ENCODE peak calls at places on chromosomes 7 and 10, in six cellular contexts. Z, U, T, D, N and G are unnamed samples.

GRCh38 chr10:69839696-69840345 is 38.1 kb downstream of the COL13A1 start:
- DNase-seq in Z (no peak), U (no peak), T (no peak), D (no peak), N (peak), G (no peak)

GRCh38 chr7:26199301-26200112 is 1.0 kb downstream of the HNRNPA2B1 start:
- DNase-seq in Z (peak), U (peak), T (peak), D (peak), N (no peak), G (no peak)

GRCh38 chr10:34985823-34986222 is 104.3 kb downstream of the CUL2 start:
- DNase-seq in Z (no peak), U (no peak), T (peak), D (no peak), N (peak), G (no peak)

GRCh38 chr10:128043259-128044045 is 82.8 kb downstream of the MKI67 start:
- DNase-seq in Z (no peak), U (no peak), T (no peak), D (no peak), N (no peak), G (no peak)

GRCh38 chr7:82745117-82745516 is 301.5 kb upstream of the CACNA2D1 start:
- DNase-seq in Z (no peak), U (no peak), T (peak), D (no peak), N (no peak), G (no peak)

GRCh38 chr7:155221547-155221946 is 76.1 kb upstream of the INSIG1 start:
- DNase-seq in Z (no peak), U (no peak), T (no peak), D (no peak), N (no peak), G (no peak)

GRCh38 chr10:51876979-51877378 is 177.6 kb upstream of the CSTF2T start:
- DNase-seq in Z (no peak), U (no peak), T (no peak), D (no peak), N (no peak), G (no peak)

GRCh38 chr7:130887182-130888016 is 153.4 kb upstream of the KLF14 start:
- DNase-seq in Z (no peak), U (no peak), T (no peak), D (no peak), N (peak), G (peak)

GRCh38 chr10:60646966-60647796 is 131.1 kb upstream of the CDK1 start:
- DNase-seq in Z (peak), U (peak), T (peak), D (no peak), N (peak), G (peak)

GRCh38 chr7:17130281-17131059 is 168.0 kb upstream of the AHR start:
- DNase-seq in Z (no peak), U (no peak), T (peak), D (no peak), N (peak), G (peak)

GRCh38 chr10:30813872-30814471 is 184.4 kb upstream of the LYZL2 start:
- DNase-seq in Z (no peak), U (no peak), T (no peak), D (no peak), N (peak), G (no peak)

GRCh38 chr7:132518102-132518838 is 58.0 kb downstream of the PLXNA4 start:
- DNase-seq in Z (no peak), U (no peak), T (no peak), D (no peak), N (peak), G (peak)

GRCh38 chr10:130805635-130806030 is 505.9 kb downstream of the TCERG1L start:
- DNase-seq in Z (no peak), U (no peak), T (no peak), D (no peak), N (no peak), G (no peak)

GRCh38 chr10:104417629-104418292 is 64.1 kb downstream of the CFAP58 start:
- DNase-seq in Z (no peak), U (no peak), T (no peak), D (no peak), N (no peak), G (no peak)

GRCh38 chr10:90969148-90969547 is 48.3 kb upstream of the ANKRD1 start:
- DNase-seq in Z (no peak), U (no peak), T (no peak), D (no peak), N (peak), G (no peak)

GRCh38 chr7:50956522-50957155 is 173.9 kb upstream of the GRB10 start:
- DNase-seq in Z (no peak), U (no peak), T (no peak), D (no peak), N (no peak), G (no peak)

GRCh38 chr10:51425431-51425830 is 274.0 kb downstream of the CSTF2T start:
- DNase-seq in Z (no peak), U (no peak), T (no peak), D (no peak), N (no peak), G (no peak)

GRCh38 chr10:57696641-57697040 is 571.1 kb downstream of the IPMK start:
- DNase-seq in Z (no peak), U (no peak), T (peak), D (no peak), N (peak), G (peak)

GRCh38 chr10:109966961-109967738 is 40.6 kb upstream of the ADD3 start:
- DNase-seq in Z (no peak), U (no peak), T (peak), D (no peak), N (peak), G (no peak)

GRCh38 chr7:90536449-90536848 is 59.7 kb upstream of the CDK14 start:
- DNase-seq in Z (no peak), U (no peak), T (no peak), D (no peak), N (no peak), G (no peak)

GRCh38 chr7:15685358-15686181 is 913 bp downstream of the MEOX2 start:
- DNase-seq in Z (no peak), U (no peak), T (peak), D (no peak), N (no peak), G (no peak)

GRCh38 chr7:106841896-106842390 is 23.1 kb upstream of the PIK3CG start:
- DNase-seq in Z (no peak), U (no peak), T (no peak), D (no peak), N (no peak), G (no peak)

GRCh38 chr10:30447125-30447799 is 13.3 kb downstream of the MAP3K8 start:
- DNase-seq in Z (no peak), U (no peak), T (no peak), D (no peak), N (peak), G (no peak)

GRCh38 chr10:83957168-83957750 is 182.1 kb upstream of the GHITM start:
- DNase-seq in Z (no peak), U (no peak), T (no peak), D (no peak), N (no peak), G (no peak)

GRCh38 chr7:121081327-121081936 is 92.9 kb downstream of the CPED1 start:
- DNase-seq in Z (no peak), U (no peak), T (no peak), D (no peak), N (peak), G (peak)

GRCh38 chr7:121430558-121430957 is 34.5 kb upstream of the FAM3C start:
- DNase-seq in Z (no peak), U (no peak), T (no peak), D (no peak), N (no peak), G (no peak)

GRCh38 chr7:22864301-22864700 is 41.7 kb upstream of the TOMM7 start:
- DNase-seq in Z (no peak), U (no peak), T (no peak), D (no peak), N (no peak), G (no peak)

GRCh38 chr10:84706875-84707274 is 378.5 kb downstream of the CCSER2 start:
- DNase-seq in Z (no peak), U (no peak), T (peak), D (no peak), N (no peak), G (no peak)

GRCh38 chr10:81251457-81252115 is 623.4 kb upstream of the NRG3 start:
- DNase-seq in Z (no peak), U (no peak), T (no peak), D (no peak), N (no peak), G (no peak)

GRCh38 chr10:70007116-70007820 is 45.4 kb upstream of the MACROH2A2 start:
- DNase-seq in Z (no peak), U (no peak), T (no peak), D (no peak), N (no peak), G (no peak)

GRCh38 chr7:1842321-1843221 is 172.5 kb downstream of the ELFN1 start:
- DNase-seq in Z (no peak), U (no peak), T (no peak), D (no peak), N (no peak), G (no peak)

GRCh38 chr7:148153611-148154010 is 437.0 kb upstream of the C7orf33 start:
- DNase-seq in Z (no peak), U (no peak), T (no peak), D (no peak), N (no peak), G (no peak)

GRCh38 chr10:86035791-86036543 is 330.6 kb downstream of the GRID1 start:
- DNase-seq in Z (no peak), U (no peak), T (no peak), D (no peak), N (no peak), G (no peak)

GRCh38 chr10:68105820-68106219 is 3.5 kb upstream of the MYPN start:
- DNase-seq in Z (peak), U (no peak), T (no peak), D (no peak), N (peak), G (peak)

GRCh38 chr10:59906417-59907202 is at the start of gene CCDC6:
- DNase-seq in Z (peak), U (peak), T (peak), D (peak), N (peak), G (peak)

GRCh38 chr10:18793951-18794350 is 134.7 kb downstream of the ARL5B start:
- DNase-seq in Z (no peak), U (no peak), T (peak), D (no peak), N (peak), G (no peak)

GRCh38 chr10:133459454-133460207 is 5.9 kb downstream of the SCART1 start:
- DNase-seq in Z (no peak), U (no peak), T (no peak), D (no peak), N (no peak), G (no peak)

GRCh38 chr10:72086466-72087391 is 1.6 kb downstream of the SPOCK2 start:
- DNase-seq in Z (no peak), U (peak), T (no peak), D (peak), N (no peak), G (no peak)